ENCODE peak calls at places on chromosomes 11 and 22, in five cellular contexts. O is iPS DF 6.9, C is cardiac fibroblast, X is BJ, G is AG09309. Q is an unnamed sample.

GRCh38 chr22:11598492-11599440 is 3929.2 kb upstream of the OR11H1 start:
- DNase-seq in G (no peak), X (no peak), O (no peak), C (no peak), Q (no peak)

GRCh38 chr11:109933126-109933525 is 160.1 kb upstream of the ZC3H12C start:
- DNase-seq in C (peak; percentile 39), X (no peak), G (no peak), O (no peak), Q (no peak)

GRCh38 chr11:3972431-3972830 is 117.0 kb downstream of the STIM1 start:
- DNase-seq in G (no peak), C (no peak), X (no peak), O (no peak), Q (no peak)

GRCh38 chr11:32029721-32030120 is 61.2 kb upstream of the RCN1 start:
- DNase-seq in G (no peak), C (peak; percentile 73), O (no peak), X (no peak), Q (no peak)

GRCh38 chr11:73950869-73951710 is at the start of gene DNAJB13:
- DNase-seq in O (peak; percentile 50), X (no peak), G (no peak), C (peak; percentile 61), Q (no peak)

GRCh38 chr11:22189660-22190059 is 3.2 kb upstream of the ANO5 start:
- DNase-seq in C (no peak), X (no peak), G (no peak), O (no peak), Q (no peak)

GRCh38 chr22:22057617-22058378 is 75.2 kb upstream of the TOP3B start:
- DNase-seq in X (no peak), C (no peak), O (no peak), G (no peak), Q (no peak)

GRCh38 chr11:44659641-44660040 is 67.1 kb upstream of the TSPAN18 start:
- DNase-seq in O (no peak), C (no peak), G (no peak), X (no peak), Q (no peak)

GRCh38 chr22:36077261-36077660 is 48.6 kb upstream of the RBFOX2 start:
- DNase-seq in G (peak; percentile 65), O (no peak), X (no peak), C (no peak), Q (no peak)

GRCh38 chr22:46134111-46134705 is 16.1 kb upstream of the PPARA start:
- DNase-seq in C (no peak), X (no peak), O (no peak), G (no peak), Q (no peak)

GRCh38 chr11:61152816-61153592 is 8.2 kb downstream of the VPS37C start:
- DNase-seq in O (no peak), G (peak; percentile 52), X (peak; percentile 62), C (peak; percentile 82), Q (peak; percentile 83)

GRCh38 chr11:44333271-44334218 is 23.6 kb upstream of the ALX4 start:
- DNase-seq in G (no peak), O (no peak), C (peak; percentile 61), X (no peak), Q (no peak)

GRCh38 chr22:17838180-17838865 is 64.1 kb upstream of the BID start:
- DNase-seq in G (no peak), O (no peak), C (no peak), X (no peak), Q (no peak)

GRCh38 chr11:65479184-65480145 is 19.4 kb upstream of the MALAT1 start:
- DNase-seq in G (peak; percentile 96), C (peak; percentile 99), X (peak; percentile 94), O (no peak), Q (peak; percentile 86)

GRCh38 chr22:22771696-22772377 is 115.8 kb upstream of the IGLL5 start:
- DNase-seq in O (no peak), X (no peak), C (no peak), G (no peak), Q (no peak)

GRCh38 chr22:17828502-17829080 is 54.3 kb upstream of the BID start:
- DNase-seq in O (no peak), X (no peak), G (no peak), C (no peak), Q (no peak)

GRCh38 chr11:12270215-12270797 is 107.1 kb upstream of the PARVA start:
- DNase-seq in C (no peak), G (no peak), X (no peak), O (no peak), Q (no peak)

GRCh38 chr22:36331912-36332622 is 55.7 kb downstream of the MYH9 start:
- DNase-seq in O (no peak), G (no peak), C (peak; percentile 66), X (no peak), Q (no peak)

GRCh38 chr11:65471410-65471762 is 27.5 kb upstream of the MALAT1 start:
- DNase-seq in C (peak; percentile 78), G (no peak), O (no peak), X (no peak), Q (no peak)

GRCh38 chr11:107493117-107493516 is 35.5 kb upstream of the CWF19L2 start:
- DNase-seq in C (peak; percentile 64), X (no peak), O (no peak), G (no peak), Q (peak; percentile 55)

GRCh38 chr11:87432006-87432405 is 394.3 kb downstream of the TMEM135 start:
- DNase-seq in G (no peak), X (peak; percentile 88), O (no peak), C (peak; percentile 52), Q (no peak)

GRCh38 chr11:77468527-77468926 is 5.4 kb downstream of the PAK1 start:
- DNase-seq in G (no peak), O (no peak), X (no peak), C (no peak), Q (no peak)

GRCh38 chr11:96204721-96205459 is 138.1 kb downstream of the MAML2 start:
- DNase-seq in C (no peak), X (no peak), O (no peak), G (no peak), Q (no peak)

GRCh38 chr11:43130616-43131015 is 181.2 kb upstream of the API5 start:
- DNase-seq in X (no peak), G (no peak), O (peak; percentile 7), C (no peak), Q (no peak)

GRCh38 chr22:43377486-43377995 is 34.3 kb upstream of the MPPED1 start:
- DNase-seq in O (no peak), X (no peak), G (no peak), C (no peak), Q (no peak)

GRCh38 chr22:48820481-48821345 is 1007.0 kb downstream of the BRD1 start:
- DNase-seq in X (no peak), C (no peak), O (no peak), G (no peak), Q (no peak)

GRCh38 chr11:47992959-47993820 is 12.8 kb downstream of the PTPRJ start:
- DNase-seq in C (peak; percentile 86), G (no peak), O (no peak), X (peak; percentile 29), Q (peak; percentile 71)

GRCh38 chr11:75714211-75714610 is 3.4 kb upstream of the MOGAT2 start:
- DNase-seq in X (no peak), C (no peak), G (no peak), O (no peak), Q (no peak)

GRCh38 chr11:102730036-102730815 is 5.5 kb upstream of the MMP8 start:
- DNase-seq in C (no peak), X (peak; percentile 16), O (no peak), G (no peak), Q (no peak)
- H3K4me3 ChIP-seq in C (no peak overlapping the region), X (no peak overlapping the region), O (no peak overlapping the region), G (no peak overlapping the region), Q (no peak overlapping the region)

GRCh38 chr11:68269414-68270081 is 2.2 kb downstream of the C11orf24 start:
- DNase-seq in X (no peak), O (no peak), C (peak; percentile 87), G (peak; percentile 41), Q (no peak)
- H3K4me3 ChIP-seq in X (no peak overlapping the region), O (no peak overlapping the region), C (peak overlapping the region; percentile 19), G (peak overlapping the region; percentile 5), Q (no peak overlapping the region)

DNA sequence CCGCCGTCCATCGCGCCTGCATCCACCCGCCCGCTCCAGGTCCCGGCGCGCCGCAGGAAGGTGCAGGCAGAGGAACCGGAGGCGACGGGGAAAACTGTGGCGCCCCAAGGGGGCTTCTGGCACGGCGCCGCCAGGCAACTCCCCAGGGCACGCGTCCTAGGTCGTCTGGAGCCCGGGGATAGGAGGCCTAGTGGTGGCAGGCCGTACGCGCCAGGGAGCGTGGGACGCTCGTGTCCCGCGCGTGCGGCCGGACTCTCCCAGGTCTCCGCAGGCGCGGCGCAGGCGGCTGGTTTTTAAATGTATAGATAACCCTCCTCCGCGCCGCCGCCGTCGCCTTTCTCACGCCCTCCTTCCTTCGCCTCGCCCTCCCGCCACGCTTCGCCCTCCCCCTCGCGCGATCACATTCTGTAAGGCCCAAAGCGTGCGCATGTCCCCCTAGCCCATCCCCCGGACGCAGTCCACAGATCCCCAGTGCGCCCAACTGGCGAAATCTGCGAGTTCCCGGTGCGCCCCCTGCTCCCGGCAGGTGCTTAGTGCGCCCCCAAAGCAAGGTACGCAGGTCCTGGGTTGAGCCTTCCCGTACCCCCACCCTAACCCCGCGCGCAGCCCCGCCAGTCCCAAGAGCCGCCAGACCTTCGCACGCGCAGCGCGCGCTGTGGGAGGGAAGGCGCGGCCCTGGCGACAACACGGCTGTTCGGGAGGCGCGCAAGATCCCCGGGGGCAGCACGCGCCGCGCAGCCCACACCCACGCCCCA is at the start of gene ASCL2:
- DNase-seq in G (no peak), O (no peak), C (peak; percentile 11), X (no peak), Q (no peak)
- H3K4me3 ChIP-seq in G (no peak within 1 kb of the TSS), O (peak within 1 kb of the TSS; percentile 19), C (no peak within 1 kb of the TSS), X (peak within 1 kb of the TSS; percentile 23), Q (peak within 1 kb of the TSS; percentile 31)

GRCh38 chr22:40009953-40010751 is 15.4 kb downstream of the FAM83F start:
- DNase-seq in X (no peak), O (no peak), G (no peak), C (no peak), Q (no peak)

GRCh38 chr22:40008726-40009125 is 14.0 kb downstream of the FAM83F start:
- DNase-seq in C (no peak), G (no peak), O (no peak), X (no peak), Q (no peak)

GRCh38 chr22:40007826-40008710 is 13.3 kb downstream of the FAM83F start:
- DNase-seq in C (no peak), G (no peak), X (no peak), O (no peak), Q (no peak)

GRCh38 chr22:40009231-40009769 is 14.5 kb downstream of the FAM83F start:
- DNase-seq in O (peak; percentile 43), C (peak; percentile 6), X (no peak), G (no peak), Q (no peak)

GRCh38 chr22:40010752-40011145 is 16.0 kb downstream of the FAM83F start:
- DNase-seq in G (no peak), O (no peak), X (no peak), C (no peak), Q (no peak)
- H3K4me3 ChIP-seq in G (no peak overlapping the region), O (no peak overlapping the region), X (no peak overlapping the region), C (no peak overlapping the region), Q (no peak overlapping the region)

GRCh38 chr11:69985331-69985653 is 92.8 kb upstream of the ANO1 start:
- DNase-seq in C (no peak), O (no peak), X (no peak), G (no peak), Q (no peak)
- H3K4me3 ChIP-seq in C (no peak overlapping the region), O (peak overlapping the region; percentile 53), X (no peak overlapping the region), G (no peak overlapping the region), Q (no peak overlapping the region)